ENCODE peak calls at places on chromosomes 6 and 20, in four cellular contexts. H, Y, W and X are unnamed samples.
A peak's percentile ranks its signal among the peaks of the same experiment; 100 is the strongest.

GRCh38 chr20:48818481-48818987 is 9.3 kb downstream of the PREX1 start:
- DNase-seq in H (no peak), W (no peak), Y (no peak), X (no peak)

GRCh38 chr6:20251525-20251924 is 39.3 kb upstream of the MBOAT1 start:
- DNase-seq in H (no peak), Y (no peak), W (no peak), X (no peak)

GRCh38 chr6:37793067-37793466 is 26.5 kb upstream of the ZFAND3 start:
- DNase-seq in W (no peak), Y (no peak), H (no peak), X (no peak)

GRCh38 chr6:119566546-119567263 is 217.1 kb upstream of the MAN1A1 start:
- DNase-seq in W (no peak), H (no peak), Y (no peak), X (no peak)

GRCh38 chr6:167756594-167756993 is 70.1 kb upstream of the AFDN start:
- DNase-seq in Y (no peak), W (no peak), H (no peak), X (no peak)

GRCh38 chr20:63132131-63132714 is 83.7 kb downstream of the YTHDF1 start:
- DNase-seq in H (peak; percentile 6), Y (no peak), W (no peak), X (no peak)

GRCh38 chr6:110509617-110510231 is 33.3 kb upstream of the SLC22A16 start:
- DNase-seq in W (no peak), Y (no peak), H (no peak), X (peak; percentile 78)

GRCh38 chr6:17470953-17471335 is 77.5 kb downstream of the CAP2 start:
- DNase-seq in W (no peak), Y (no peak), H (no peak), X (peak; percentile 0)

GRCh38 chr20:36479938-36480337 is 61.4 kb upstream of the MYL9 start:
- DNase-seq in Y (no peak), W (no peak), H (no peak), X (no peak)

GRCh38 chr6:40986871-40987270 is 52.1 kb downstream of the UNC5CL start:
- DNase-seq in H (no peak), W (no peak), Y (no peak), X (no peak)

GRCh38 chr6:148758492-148758891 is 11.7 kb downstream of the UST start:
- DNase-seq in H (no peak), Y (no peak), W (no peak), X (no peak)

GRCh38 chr6:21653902-21654301 is 60.4 kb downstream of the SOX4 start:
- DNase-seq in W (no peak), Y (no peak), H (no peak), X (no peak)

GRCh38 chr6:165766457-165766856 is 103.4 kb upstream of the PDE10A start:
- DNase-seq in Y (no peak), W (no peak), H (no peak), X (peak; percentile 63)

GRCh38 chr6:64012351-64013060 is 376.9 kb downstream of the PHF3 start:
- DNase-seq in H (no peak), Y (no peak), W (no peak), X (no peak)

GRCh38 chr6:76942203-76942971 is 520.9 kb downstream of the HTR1B start:
- DNase-seq in Y (no peak), W (no peak), H (no peak), X (no peak)

GRCh38 chr6:107821591-107821990 is 2.5 kb downstream of the SCML4 start:
- DNase-seq in H (no peak), Y (no peak), W (no peak), X (no peak)

GRCh38 chr6:20639161-20639560 is 104.9 kb downstream of the CDKAL1 start:
- DNase-seq in W (no peak), H (no peak), Y (no peak), X (no peak)

GRCh38 chr6:37565267-37566208 is 65.8 kb upstream of the CCDC167 start:
- DNase-seq in Y (no peak), H (peak; percentile 19), W (no peak), X (no peak)

GRCh38 chr6:116158641-116159040 is 32.7 kb upstream of the COL10A1 start:
- DNase-seq in H (no peak), Y (no peak), W (no peak), X (no peak)

GRCh38 chr6:145139451-145139850 is 595.9 kb downstream of the EPM2A start:
- DNase-seq in W (no peak), Y (no peak), H (no peak), X (no peak)

GRCh38 chr20:9458075-9458818 is 56.1 kb upstream of the LAMP5 start:
- DNase-seq in Y (no peak), W (no peak), H (no peak), X (peak; percentile 82)

GRCh38 chr20:43438578-43439316 is 18.9 kb upstream of the SRSF6 start:
- DNase-seq in W (no peak), Y (no peak), H (no peak), X (no peak)

GRCh38 chr6:11386323-11386722 is 151.2 kb upstream of the TMEM170B start:
- DNase-seq in Y (no peak), H (no peak), W (no peak), X (no peak)

GRCh38 chr6:166503167-166503744 is 83.2 kb downstream of the RAMACL start:
- DNase-seq in H (no peak), W (no peak), Y (no peak), X (no peak)

GRCh38 chr20:18057106-18057993 is at the start of gene OVOL2:
- DNase-seq in H (no peak), Y (no peak), W (no peak), X (no peak)

GRCh38 chr6:149862901-149863595 is 1.1 kb downstream of the LRP11 start:
- DNase-seq in Y (peak; percentile 48), H (peak; percentile 72), W (peak; percentile 76), X (peak; percentile 96)

GRCh38 chr6:135904666-135905065 is 53.2 kb downstream of the PDE7B start:
- DNase-seq in Y (no peak), W (no peak), H (no peak), X (no peak)

GRCh38 chr6:159184559-159184958 is 15.4 kb downstream of the FNDC1 start:
- DNase-seq in Y (no peak), H (no peak), W (no peak), X (peak; percentile 54)

GRCh38 chr20:43379239-43379917 is 78.3 kb upstream of the SRSF6 start:
- DNase-seq in W (no peak), H (no peak), Y (no peak), X (peak; percentile 92)

GRCh38 chr6:23282243-23283021 is 713.1 kb downstream of the HDGFL1 start:
- DNase-seq in H (no peak), W (no peak), Y (no peak), X (no peak)

GRCh38 chr20:57133926-57134650 is 132.4 kb downstream of the BMP7 start:
- DNase-seq in H (no peak), W (no peak), Y (no peak), X (no peak)

GRCh38 chr6:44254957-44255808 is 2.1 kb downstream of the SLC35B2 start:
- DNase-seq in W (no peak), Y (no peak), H (no peak), X (peak; percentile 73)

GRCh38 chr6:22727709-22728108 is 158.3 kb downstream of the HDGFL1 start:
- DNase-seq in W (no peak), Y (no peak), H (no peak), X (no peak)

GRCh38 chr20:3925113-3925695 is 36.0 kb downstream of the PANK2 start:
- DNase-seq in Y (no peak), W (no peak), H (no peak), X (no peak)

GRCh38 chr20:3923818-3924217 is 34.6 kb downstream of the PANK2 start:
- DNase-seq in Y (no peak), W (no peak), H (no peak), X (peak; percentile 43)

GRCh38 chr20:3922223-3922982 is 33.2 kb downstream of the PANK2 start:
- DNase-seq in H (no peak), Y (no peak), W (no peak), X (no peak)

GRCh38 chr20:3924304-3925112 is 35.3 kb downstream of the PANK2 start:
- DNase-seq in W (peak; percentile 63), Y (no peak), H (peak; percentile 61), X (no peak)

DNA sequence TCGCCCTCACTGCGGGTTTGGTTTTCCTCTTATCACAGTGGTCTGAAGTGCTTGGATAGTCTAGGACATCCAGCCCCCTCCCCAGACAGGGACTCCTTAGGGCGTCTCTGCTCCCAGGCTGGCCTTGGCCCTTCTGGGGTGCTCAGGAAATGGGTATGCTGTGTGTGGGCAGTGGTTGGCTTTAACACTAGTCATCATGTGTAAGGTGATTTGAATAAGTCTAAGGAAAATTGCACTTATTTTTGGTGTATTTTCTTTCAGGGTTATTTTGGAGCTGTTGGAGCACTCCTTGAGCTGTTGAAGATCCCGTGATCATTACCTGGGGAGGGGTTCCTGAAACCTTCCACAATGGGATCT is 33.8 kb downstream of the PANK2 start:
- DNase-seq in W (no peak), Y (no peak), H (no peak), X (no peak)
- H3K36me3 ChIP-seq in W (peaks cover 65% of the 10 kb centered on the region), Y (peaks cover 66% of the 10 kb centered on the region), H (peaks cover 76% of the 10 kb centered on the region), X (peaks cover 34% of the 10 kb centered on the region)

GRCh38 chr6:30885999-30886896 is 1.9 kb downstream of the DDR1 start:
- DNase-seq in H (peak; percentile 46), W (peak; percentile 48), Y (no peak), X (peak; percentile 55)

GRCh38 chr6:30887901-30888300 is 3.6 kb downstream of the DDR1 start:
- DNase-seq in W (no peak), H (no peak), Y (no peak), X (no peak)

GRCh38 chr6:30885481-30885998 is 1.2 kb downstream of the DDR1 start:
- DNase-seq in W (no peak), H (no peak), Y (no peak), X (no peak)

GRCh38 chr6:30888472-30889137 is 4.3 kb downstream of the DDR1 start:
- DNase-seq in Y (no peak), W (no peak), H (no peak), X (peak; percentile 35)

GRCh38 chr6:30886897-30887255 is 2.6 kb downstream of the DDR1 start:
- DNase-seq in H (no peak), Y (no peak), W (no peak), X (no peak)
- H3K4me3 ChIP-seq in H (no peak overlapping the region), Y (no peak overlapping the region), W (no peak overlapping the region), X (no peak overlapping the region)

GRCh38 chr6:152348116-152348515 is 289.0 kb downstream of the SYNE1 start:
- DNase-seq in Y (no peak), H (no peak), W (no peak), X (no peak)
- H3K36me3 ChIP-seq in Y (peaks cover 94% of the 10 kb centered on the region), H (peaks cover 100% of the 10 kb centered on the region), W (peaks cover 96% of the 10 kb centered on the region), X (peaks cover 7% of the 10 kb centered on the region)

DNA sequence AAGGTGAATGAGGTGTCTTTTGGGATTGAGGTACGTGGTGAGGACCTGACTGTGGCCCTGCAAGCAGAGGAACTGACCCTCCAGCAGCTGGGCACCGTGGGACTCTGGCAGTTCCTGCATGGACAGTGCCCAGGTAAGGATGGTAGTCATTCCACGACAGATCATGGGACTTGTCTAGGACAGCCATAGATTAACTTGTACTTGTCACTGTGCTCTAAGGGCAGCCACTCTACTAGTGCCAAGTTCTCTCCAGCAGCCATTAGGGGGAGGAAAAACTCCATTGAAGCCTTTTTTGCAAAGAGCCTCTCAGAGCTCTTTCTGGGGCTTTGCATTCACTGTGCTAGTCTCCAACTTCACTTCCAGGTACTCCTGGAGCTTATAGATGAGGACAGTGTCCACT is 20.4 kb downstream of the TAF11 start:
- DNase-seq in Y (no peak), H (no peak), W (no peak), X (no peak)
- H3K4me3 ChIP-seq in Y (no peak overlapping the region), H (no peak overlapping the region), W (no peak overlapping the region), X (no peak overlapping the region)